ENCODE peak calls at places on chromosomes 11 and 22, in seven cellular contexts. P, X, V, B, M, G and R are unnamed samples.

GRCh38 chr11:113689711-113690618 is 16.1 kb downstream of the TMPRSS5 start:
- DNase-seq in V (no peak), B (no peak), G (no peak), M (no peak), P (no peak), X (no peak), R (no peak)

GRCh38 chr11:60763692-60764369 is 7.2 kb downstream of the MS4A15 start:
- DNase-seq in B (no peak), X (no peak), G (no peak), V (no peak), M (no peak), P (no peak), R (no peak)

GRCh38 chr22:24046024-24046423 is 34.9 kb downstream of the CABIN1 start:
- DNase-seq in X (no peak), P (no peak), V (no peak), M (no peak), G (no peak), B (no peak), R (no peak)

GRCh38 chr11:72229925-72230763 is 5.6 kb downstream of the INPPL1 start:
- DNase-seq in M (no peak), G (no peak), V (no peak), P (no peak), B (no peak), X (no peak), R (no peak)

GRCh38 chr11:32056445-32056844 is 34.4 kb upstream of the RCN1 start:
- DNase-seq in G (no peak), M (peak; percentile 83), P (peak; percentile 64), X (peak; percentile 97), V (no peak), B (peak; percentile 67), R (peak; percentile 50)

GRCh38 chr11:12126352-12127019 is 16.1 kb downstream of the MICAL2 start:
- DNase-seq in B (peak; percentile 92), X (peak; percentile 89), P (no peak), M (peak; percentile 76), V (no peak), G (no peak), R (peak; percentile 80)

GRCh38 chr22:29801153-29801552 is 34.0 kb downstream of the UQCR10 start:
- DNase-seq in P (no peak), M (peak; percentile 19), G (no peak), V (no peak), X (no peak), B (no peak), R (no peak)

GRCh38 chr11:15824060-15824459 is 532.3 kb downstream of the SOX6 start:
- DNase-seq in M (no peak), X (no peak), B (peak; percentile 75), P (no peak), G (no peak), V (no peak), R (no peak)

GRCh38 chr11:98056945-98057344 is 963.8 kb upstream of the CNTN5 start:
- DNase-seq in G (no peak), B (no peak), M (no peak), X (no peak), P (no peak), V (no peak), R (no peak)

GRCh38 chr11:77130763-77131513 is 2.9 kb downstream of the MYO7A start:
- DNase-seq in M (peak; percentile 81), G (peak; percentile 54), B (peak; percentile 46), V (no peak), X (peak; percentile 49), P (no peak), R (peak; percentile 41)

GRCh38 chr22:21450320-21450831 is 16.8 kb upstream of the TMEM191C start:
- DNase-seq in V (no peak), G (peak; percentile 14), X (no peak), P (no peak), B (no peak), M (no peak), R (no peak)

GRCh38 chr11:44556735-44557409 is 8.6 kb upstream of the CD82 start:
- DNase-seq in B (peak; percentile 31), P (no peak), X (peak; percentile 50), G (peak; percentile 49), M (peak; percentile 73), V (no peak), R (peak; percentile 63)

GRCh38 chr11:99371257-99371656 is 350.5 kb downstream of the CNTN5 start:
- DNase-seq in V (no peak), G (no peak), M (no peak), P (no peak), B (peak; percentile 7), X (no peak), R (no peak)

GRCh38 chr22:26496456-26496855 is 12.8 kb downstream of the SRRD start:
- DNase-seq in G (no peak), B (peak; percentile 75), X (no peak), V (no peak), M (no peak), P (no peak), R (no peak)

GRCh38 chr11:67646535-67647336 is 3.8 kb downstream of the ACY3 start:
- DNase-seq in P (no peak), B (no peak), M (no peak), V (no peak), X (no peak), G (no peak), R (no peak)

GRCh38 chr11:45921561-45922424 is 663 bp upstream of the LARGE2 start:
- DNase-seq in B (no peak), G (peak; percentile 14), M (no peak), P (no peak), V (no peak), X (no peak), R (no peak)

GRCh38 chr11:76380161-76380976 is 563 bp downstream of the THAP12 start:
- DNase-seq in B (peak; percentile 13), G (peak; percentile 48), V (peak; percentile 23), X (peak; percentile 10), P (no peak), M (peak; percentile 10), R (peak; percentile 16)

GRCh38 chr11:64843971-64844329 is 503 bp downstream of the CDC42BPG start:
- DNase-seq in P (no peak), X (no peak), B (no peak), M (no peak), V (no peak), G (no peak), R (no peak)

GRCh38 chr11:95378789-95379188 is 147.8 kb upstream of the SESN3 start:
- DNase-seq in B (no peak), G (no peak), P (no peak), X (no peak), M (no peak), V (no peak), R (no peak)

GRCh38 chr22:22074634-22075381 is 92.2 kb upstream of the TOP3B start:
- DNase-seq in G (no peak), B (no peak), X (no peak), M (peak; percentile 21), V (no peak), P (no peak), R (no peak)

GRCh38 chr11:45400594-45400993 is 114.5 kb upstream of the SYT13 start:
- DNase-seq in B (peak; percentile 86), V (no peak), G (no peak), X (peak; percentile 86), P (peak; percentile 61), M (peak; percentile 65), R (peak; percentile 86)

GRCh38 chr11:69217276-69218105 is 61.8 kb downstream of the SMIM38 start:
- DNase-seq in G (no peak), V (no peak), P (no peak), X (no peak), B (no peak), M (no peak), R (no peak)

GRCh38 chr11:94020777-94021615 is at the start of gene HEPHL1:
- DNase-seq in B (peak; percentile 57), X (no peak), P (peak; percentile 24), V (no peak), G (no peak), M (no peak), R (no peak)

GRCh38 chr11:65425971-65426838 is 3.6 kb downstream of the NEAT1 start:
- DNase-seq in G (no peak), P (peak; percentile 57), M (peak; percentile 78), V (no peak), B (peak; percentile 88), X (peak; percentile 83), R (peak; percentile 80)

GRCh38 chr11:35662061-35662648 is 420 bp upstream of the TRIM44 start:
- DNase-seq in V (peak; percentile 8), B (no peak), M (no peak), X (no peak), G (no peak), P (no peak), R (no peak)

GRCh38 chr11:111417011-111417765 is 38.1 kb upstream of the POU2AF1 start:
- DNase-seq in B (no peak), P (no peak), G (no peak), V (no peak), X (no peak), M (no peak), R (no peak)

GRCh38 chr11:33063326-33063775 is 24.0 kb downstream of the TCP11L1 start:
- DNase-seq in V (no peak), M (peak; percentile 60), B (peak; percentile 52), G (no peak), P (no peak), X (peak; percentile 82), R (peak; percentile 54)

GRCh38 chr11:46120361-46120710 is 918 bp downstream of the PHF21A start:
- DNase-seq in M (no peak), X (no peak), V (peak; percentile 8), G (peak; percentile 43), B (peak; percentile 6), P (no peak), R (no peak)

DNA sequence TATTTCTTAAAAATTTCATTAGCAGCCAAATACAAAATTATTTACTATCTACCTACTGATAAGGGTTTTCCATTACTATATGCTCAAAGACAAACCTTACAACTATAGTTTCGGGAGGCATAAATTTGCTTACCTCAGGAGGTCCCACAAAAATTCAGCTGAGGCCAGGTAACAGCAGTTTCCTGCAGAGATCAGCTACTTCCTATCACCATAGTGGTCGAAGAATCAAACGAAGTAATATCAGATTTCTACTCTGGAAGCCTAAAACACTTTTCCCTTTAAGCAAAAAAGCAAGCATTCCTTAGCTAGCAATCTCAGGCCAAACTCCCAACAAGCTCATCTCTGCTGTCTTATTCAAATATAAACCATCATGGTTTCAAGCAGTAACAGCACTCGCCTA is 3.1 kb downstream of the NAP1L4 start:
- DNase-seq in B (peak; percentile 20), G (no peak), M (no peak), X (peak; percentile 23), V (no peak), P (no peak), R (no peak)
- H3K4me3 ChIP-seq in B (peak overlapping the region; percentile 92), G (peak overlapping the region; percentile 94), M (no peak overlapping the region), X (peak overlapping the region; percentile 86), V (peak overlapping the region; percentile 68), P (no peak overlapping the region), R (peak overlapping the region; percentile 92)

GRCh38 chr22:37633693-37634504 is 5.6 kb upstream of the SH3BP1 start:
- DNase-seq in P (peak; percentile 23), G (peak; percentile 90), M (peak; percentile 95), B (peak; percentile 88), V (no peak), X (peak; percentile 80), R (peak; percentile 92)
- TF ChIP-seq CTCF in P (peak; percentile 31), G (no peak), M (peak; percentile 23), B (peak; percentile 20), V (no peak), X (peak; percentile 39), R (peak; percentile 27)

GRCh38 chr11:119361056-119361787 is 14.7 kb upstream of the MFRP start:
- DNase-seq in M (peak; percentile 59), X (peak; percentile 71), V (peak; percentile 57), B (peak; percentile 82), G (peak; percentile 82), P (peak; percentile 46), R (peak; percentile 37)
- H3K4me3 ChIP-seq in M (no peak overlapping the region), X (no peak overlapping the region), V (peak overlapping the region; percentile 15), B (no peak overlapping the region), G (peak overlapping the region; percentile 6), P (no peak overlapping the region), R (no peak overlapping the region)

GRCh38 chr22:35894464-35894878 is 134.2 kb downstream of the RBFOX2 start:
- DNase-seq in G (no peak), B (no peak), M (peak; percentile 32), P (no peak), V (no peak), X (no peak), R (peak; percentile 32)
- TF ChIP-seq CTCF in G (peak; percentile 32), B (peak; percentile 1), M (no peak), P (no peak), V (no peak), X (no peak), R (no peak)